ENCODE peak calls at places on chromosomes 5 and 9, in four cellular contexts. M is IMR-90; A is CD8-positive, alpha-beta T cell; V is CD8-positive, alpha-beta memory T cell. I is an unnamed sample.

GRCh38 chr5:142245776-142246175 is 79.0 kb downstream of the SPRY4 start:
- DNase-seq in A (no peak), M (no peak), V (no peak), I (no peak)

GRCh38 chr5:31531543-31531887 is 378 bp downstream of the DROSHA start:
- DNase-seq in V (no peak), A (no peak), M (no peak), I (no peak)

GRCh38 chr5:86737579-86737978 is 119.8 kb downstream of the COX7C start:
- DNase-seq in V (no peak), M (no peak), A (no peak), I (no peak)

GRCh38 chr5:100406640-100407039 is 128.5 kb upstream of the FAM174A start:
- DNase-seq in A (no peak), M (peak; percentile 16), V (no peak), I (no peak)

GRCh38 chr9:34664281-34665108 is 2.0 kb upstream of the CCL27 start:
- DNase-seq in V (peak; percentile 59), A (peak; percentile 65), M (peak; percentile 69), I (peak; percentile 28)

GRCh38 chr9:113309204-113309813 is 6.1 kb upstream of the RNF183 start:
- DNase-seq in V (peak; percentile 16), M (peak; percentile 59), A (no peak), I (no peak)

GRCh38 chr5:127665641-127666040 is 16.8 kb downstream of the CTXN3 start:
- DNase-seq in A (no peak), V (no peak), M (no peak), I (no peak)

GRCh38 chr5:138712791-138713190 is 40.4 kb upstream of the CTNNA1 start:
- DNase-seq in M (no peak), V (no peak), A (no peak), I (no peak)

GRCh38 chr5:174752121-174752520 is 27.7 kb downstream of the MSX2 start:
- DNase-seq in A (no peak), V (no peak), M (no peak), I (no peak)

GRCh38 chr9:6214903-6215302 is 704 bp upstream of the IL33 start:
- DNase-seq in M (peak; percentile 36), A (no peak), V (no peak), I (peak; percentile 45)
- H3K4me3 ChIP-seq in M (no peak overlapping the region), A (no peak overlapping the region), V (no peak overlapping the region), I (no peak overlapping the region)

GRCh38 chr5:135033866-135034185 is 202 bp downstream of the PITX1 start:
- DNase-seq in A (no peak), M (no peak), V (no peak), I (no peak)
- H3K4me3 ChIP-seq in A (no peak overlapping the region), M (peak overlapping the region; percentile 60), V (no peak overlapping the region), I (peak overlapping the region; percentile 77)

GRCh38 chr9:125759812-125760134 is 12.6 kb downstream of the PBX3 start:
- DNase-seq in A (no peak), V (no peak), M (no peak), I (no peak)
- H3K4me3 ChIP-seq in A (peak overlapping the region; percentile 28), V (no peak overlapping the region), M (peak overlapping the region; percentile 35), I (no peak overlapping the region)

GRCh38 chr5:35990941-35991592 is at the start of gene UGT3A1:
- DNase-seq in M (no peak), V (no peak), A (no peak), I (no peak)
- H3K4me3 ChIP-seq in M (no peak within 1 kb of the TSS), V (no peak within 1 kb of the TSS), A (no peak within 1 kb of the TSS), I (no peak within 1 kb of the TSS)

GRCh38 chr9:129335456-129336129 is 157.5 kb upstream of the IER5L start:
- DNase-seq in A (no peak), M (no peak), V (no peak), I (no peak)

GRCh38 chr9:129336601-129337286 is 158.7 kb upstream of the IER5L start:
- DNase-seq in V (peak; percentile 16), M (peak; percentile 55), A (peak; percentile 5), I (no peak)

GRCh38 chr9:129334744-129335080 is 156.7 kb upstream of the IER5L start:
- DNase-seq in M (no peak), V (no peak), A (no peak), I (no peak)

GRCh38 chr9:129337287-129338140 is 159.5 kb upstream of the IER5L start:
- DNase-seq in V (no peak), A (no peak), M (no peak), I (no peak)

DNA sequence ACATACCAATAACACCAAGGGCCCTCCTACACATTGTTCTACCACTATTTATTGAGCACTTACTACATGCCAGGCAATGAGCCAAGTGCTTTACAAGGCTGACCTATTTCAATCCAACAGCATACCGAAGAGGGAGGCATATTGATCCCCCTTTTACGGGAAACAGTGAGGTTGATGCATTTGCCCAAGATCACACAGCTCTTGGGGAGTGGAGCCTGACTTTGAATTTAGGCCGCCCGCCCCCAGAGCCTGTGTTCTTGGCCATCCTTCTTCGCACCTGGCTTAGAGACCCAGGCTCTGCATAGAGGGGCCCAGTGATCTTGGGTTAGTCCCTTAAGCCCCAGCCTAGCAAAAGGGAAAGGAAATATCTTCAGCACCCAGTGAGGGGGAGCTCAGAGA is 158.1 kb upstream of the IER5L start:
- DNase-seq in A (no peak), M (peak; percentile 46), V (no peak), I (no peak)
- H3K4me3 ChIP-seq in A (peak overlapping the region; percentile 50), M (no peak overlapping the region), V (peak overlapping the region; percentile 60), I (no peak overlapping the region)

DNA sequence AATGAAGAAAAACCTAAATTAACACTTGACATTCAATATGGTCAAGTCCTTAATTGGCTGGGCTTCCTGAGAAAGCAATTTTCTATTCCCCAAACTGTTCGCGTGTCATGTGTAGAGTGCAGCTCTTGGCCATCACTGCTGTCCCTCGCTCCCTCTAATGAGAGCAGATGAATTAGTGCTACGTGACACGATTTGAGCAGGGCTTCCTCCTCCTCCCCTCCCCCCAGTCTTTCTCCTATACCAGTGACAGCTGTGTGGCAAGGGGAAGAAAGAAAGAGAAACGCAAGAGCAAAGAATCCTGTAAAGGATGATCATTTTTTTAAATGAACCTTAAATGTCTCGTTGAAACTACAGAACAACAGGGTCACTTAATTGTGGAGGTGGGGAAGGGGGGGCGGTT is 159.6 kb downstream of the BNC2 start:
- DNase-seq in V (no peak), M (no peak), A (no peak), I (no peak)
- H3K4me3 ChIP-seq in V (no peak overlapping the region), M (no peak overlapping the region), A (no peak overlapping the region), I (no peak overlapping the region)

GRCh38 chr5:176619203-176619568 is 9.2 kb upstream of the GPRIN1 start:
- DNase-seq in A (peak; percentile 52), V (peak; percentile 74), M (peak; percentile 86), I (peak; percentile 68)
- H3K4me3 ChIP-seq in A (peak overlapping the region; percentile 19), V (no peak overlapping the region), M (no peak overlapping the region), I (peak overlapping the region; percentile 33)